ENCODE peak calls at places on chromosomes 13 and 19, in eight cellular contexts. R is adrenal gland, J is pancreas, X is transverse colon, N is heart left ventricle, D is foreskin keratinocyte, T is tibial artery, G is left ventricle myocardium inferior. A is an unnamed sample. For H3K4me1, the result is how much of the 10 kb centered on the place peaks cover.

GRCh38 chr13:60837806-60838205 is 440.8 kb downstream of the TDRD3 start:
- DNase-seq in R (no peak), J (no peak), X (no peak), N (no peak), D (peak), T (no peak), G (no peak), A (no peak)

GRCh38 chr19:48872884-48873475 is 759 bp downstream of the PPP1R15A start:
- DNase-seq in R (peak), J (peak), X (peak), N (peak), D (peak), T (peak), G (peak), A (peak)

GRCh38 chr13:94703721-94704314 is 8.5 kb downstream of the SOX21 start:
- DNase-seq in R (no peak), J (no peak), X (no peak), N (no peak), D (no peak), T (no peak), G (no peak), A (no peak)

GRCh38 chr19:39379865-39380399 is 11.0 kb downstream of the PAF1 start:
- DNase-seq in R (no peak), J (no peak), X (no peak), N (no peak), D (no peak), T (no peak), G (no peak), A (no peak)

GRCh38 chr19:4730740-4731171 is 7.1 kb upstream of the DPP9 start:
- DNase-seq in R (no peak), J (no peak), X (peak), N (no peak), D (no peak), T (no peak), G (no peak), A (no peak)

GRCh38 chr13:110409581-110409992 is 102.5 kb downstream of the COL4A2 start:
- DNase-seq in R (peak), J (no peak), X (no peak), N (peak), D (peak), T (peak), G (no peak), A (no peak)

GRCh38 chr13:110524484-110525254 is 36.9 kb downstream of the RAB20 start:
- DNase-seq in R (no peak), J (peak), X (peak), N (peak), D (no peak), T (no peak), G (peak), A (peak)

GRCh38 chr13:42894765-42895181 is 97.3 kb downstream of the EPSTI1 start:
- DNase-seq in R (peak), J (peak), X (no peak), N (peak), D (peak), T (no peak), G (no peak), A (no peak)

GRCh38 chr13:60959427-60959826 is 456.2 kb downstream of the PCDH20 start:
- DNase-seq in R (no peak), J (no peak), X (no peak), N (no peak), D (peak), T (no peak), G (no peak), A (no peak)

GRCh38 chr13:49503951-49504350 is 8.2 kb downstream of the PHF11 start:
- DNase-seq in R (no peak), J (no peak), X (no peak), N (no peak), D (no peak), T (no peak), G (no peak), A (no peak)

GRCh38 chr13:49546559-49546958 is 38.8 kb downstream of the RCBTB1 start:
- DNase-seq in R (no peak), J (no peak), X (no peak), N (no peak), D (no peak), T (no peak), G (no peak), A (no peak)

DNA sequence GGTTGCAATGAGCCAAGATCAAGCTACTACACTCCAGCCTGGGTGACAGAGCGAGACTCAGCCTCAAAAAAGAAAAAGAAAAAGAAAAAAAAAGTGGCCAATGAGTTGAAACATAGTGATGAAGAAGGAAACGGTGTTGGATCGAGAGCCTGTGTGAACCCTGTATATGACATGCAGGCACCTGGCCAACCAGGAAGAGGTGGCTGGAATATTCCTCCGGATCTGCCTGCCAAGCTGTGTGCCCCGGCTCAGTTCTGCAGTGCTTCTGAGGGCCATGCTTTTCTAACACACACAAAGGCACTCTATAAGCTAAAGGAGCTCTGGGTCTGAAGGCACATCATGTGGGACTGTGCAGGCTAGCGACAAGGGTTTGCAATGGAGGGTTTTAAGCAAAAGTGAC is 3.7 kb upstream of the ZNF444 start:
- DNase-seq in R (no peak), J (peak), X (peak), N (no peak), D (no peak), T (no peak), G (no peak), A (peak)
- H3K4me1 ChIP-seq in R (under half), J (half or more), X (under half), N (under half), D (under half), T (under half), G (under half), A (under half)

DNA sequence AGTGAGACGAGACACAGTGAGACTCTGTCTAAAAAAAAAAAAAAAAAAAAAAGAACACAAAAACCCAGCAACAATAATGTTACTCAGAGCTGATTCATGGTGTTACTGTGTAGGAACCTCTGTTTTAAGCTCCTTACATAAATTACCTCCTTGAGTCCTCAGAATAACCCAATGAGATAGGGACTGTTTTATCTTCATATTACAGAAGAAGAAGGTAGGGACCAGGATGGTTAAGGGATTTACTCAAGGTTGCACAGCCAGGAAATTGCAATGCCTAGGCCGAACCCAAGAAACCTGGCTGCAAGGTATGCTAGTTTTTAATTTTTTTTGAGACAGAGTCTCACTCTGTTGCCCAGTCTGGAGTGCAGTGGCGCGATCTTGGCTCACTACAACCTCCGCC is 1.5 kb upstream of the DAND5 start:
- DNase-seq in R (no peak), J (no peak), X (no peak), N (no peak), D (peak), T (no peak), G (no peak), A (no peak)
- H3K4me1 ChIP-seq in R (under half), J (under half), X (under half), N (under half), D (under half), T (under half), G (under half), A (under half)

GRCh38 chr19:29531458-29532025 is 5.7 kb downstream of the VSTM2B start:
- DNase-seq in R (no peak), J (no peak), X (no peak), N (no peak), D (no peak), T (no peak), G (no peak), A (no peak)

GRCh38 chr19:29528350-29528945 is 2.7 kb downstream of the VSTM2B start:
- DNase-seq in R (peak), J (peak), X (peak), N (peak), D (peak), T (peak), G (peak), A (peak)

GRCh38 chr19:29530549-29531457 is 5.0 kb downstream of the VSTM2B start:
- DNase-seq in R (no peak), J (no peak), X (no peak), N (no peak), D (no peak), T (no peak), G (no peak), A (no peak)

GRCh38 chr19:29528946-29529645 is 3.3 kb downstream of the VSTM2B start:
- DNase-seq in R (no peak), J (no peak), X (no peak), N (no peak), D (no peak), T (no peak), G (no peak), A (no peak)

GRCh38 chr19:29529646-29530548 is 4.1 kb downstream of the VSTM2B start:
- DNase-seq in R (no peak), J (no peak), X (no peak), N (no peak), D (no peak), T (no peak), G (no peak), A (no peak)
- H3K4me1 ChIP-seq in R (under half), J (under half), X (under half), N (under half), D (under half), T (half or more), G (half or more), A (under half)

GRCh38 chr19:3345850-3346460 is 20.4 kb upstream of the NFIC start:
- DNase-seq in R (no peak), J (no peak), X (no peak), N (no peak), D (no peak), T (no peak), G (no peak), A (no peak)
- H3K4me1 ChIP-seq in R (under half), J (under half), X (under half), N (under half), D (under half), T (half or more), G (under half), A (under half)

GRCh38 chr19:40805258-40805868 is 6.4 kb downstream of the EGLN2 start:
- DNase-seq in R (peak), J (peak), X (peak), N (no peak), D (no peak), T (no peak), G (no peak), A (peak)
- H3K4me1 ChIP-seq in R (under half), J (half or more), X (half or more), N (half or more), D (under half), T (half or more), G (half or more), A (half or more)

GRCh38 chr19:43101950-43102349 is 19.4 kb upstream of the PSG2 start:
- DNase-seq in R (no peak), J (no peak), X (no peak), N (no peak), D (no peak), T (no peak), G (no peak), A (no peak)

GRCh38 chr19:43105496-43105895 is 23.0 kb upstream of the PSG2 start:
- DNase-seq in R (no peak), J (no peak), X (no peak), N (no peak), D (no peak), T (no peak), G (no peak), A (no peak)
- H3K4me1 ChIP-seq in R (under half), J (under half), X (under half), N (under half), D (under half), T (under half), G (under half), A (under half)

DNA sequence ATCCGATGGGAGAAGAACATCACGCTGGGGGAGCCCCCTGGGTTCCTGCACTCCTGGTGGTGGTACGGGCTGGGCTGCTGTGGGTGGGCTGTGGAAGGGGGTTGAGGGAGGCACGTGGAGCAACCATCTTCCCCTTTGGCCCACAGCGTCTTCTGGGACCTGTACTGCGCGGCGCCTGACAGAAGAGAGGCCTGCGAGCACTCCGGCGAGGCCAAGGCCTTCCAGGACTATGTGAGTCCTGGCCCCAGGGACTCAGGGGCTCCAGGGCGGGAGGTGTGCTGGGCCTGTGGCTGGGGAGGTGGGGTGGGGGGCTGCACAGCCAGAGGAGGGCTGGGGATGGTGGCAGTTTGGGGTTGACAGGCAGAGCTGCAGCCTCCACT is 8.5 kb downstream of the SSBP4 start:
- DNase-seq in R (no peak), J (no peak), X (no peak), N (no peak), D (no peak), T (no peak), G (no peak), A (no peak)
- H3K4me1 ChIP-seq in R (under half), J (under half), X (under half), N (half or more), D (under half), T (under half), G (half or more), A (under half)

GRCh38 chr19:29971002-29971401 is 29.0 kb downstream of the URI1 start:
- DNase-seq in R (no peak), J (no peak), X (no peak), N (no peak), D (no peak), T (no peak), G (no peak), A (no peak)
- H3K4me1 ChIP-seq in R (under half), J (under half), X (under half), N (under half), D (under half), T (under half), G (half or more), A (under half)

GRCh38 chr19:35715981-35716734 is 1.6 kb upstream of the KMT2B start:
- DNase-seq in R (peak), J (peak), X (no peak), N (peak), D (no peak), T (peak), G (peak), A (peak)
- H3K4me1 ChIP-seq in R (under half), J (under half), X (under half), N (under half), D (under half), T (under half), G (under half), A (under half)

A was measured in thyroid gland.